ENCODE peak calls at places on chromosomes 4 and X, in seven cellular contexts. A is hippocampal formation, Y is OCI-LY7, D is fibroblast of pulmonary artery, L is NCI-H226, X is AG08395, Q is nucleus accumbens. B is an unnamed sample.

GRCh38 chr4:3368841-3369760 is 72.7 kb upstream of the HGFAC start:
- DNase-seq in A (no peak), X (peak; percentile 7), L (no peak), D (no peak), Y (no peak), Q (no peak), B (no peak)

GRCh38 chrX:23304881-23305280 is 29.8 kb upstream of the PTCHD1 start:
- DNase-seq in D (no peak), X (no peak), Y (no peak), A (no peak), Q (no peak), L (no peak), B (no peak)

GRCh38 chr4:4284827-4285618 is 4.9 kb downstream of the LYAR start:
- DNase-seq in Q (no peak), X (no peak), D (peak; percentile 55), A (no peak), Y (no peak), L (peak; percentile 65), B (no peak)

GRCh38 chrX:26050099-26050498 is 88.0 kb upstream of the MAGEB18 start:
- DNase-seq in L (no peak), X (no peak), A (no peak), Y (no peak), Q (no peak), D (no peak), B (no peak)

GRCh38 chrX:120751683-120752082 is 121.8 kb upstream of the C1GALT1C1 start:
- DNase-seq in L (no peak), Q (no peak), D (no peak), X (no peak), Y (peak; percentile 55), A (no peak), B (no peak)

GRCh38 chr4:115356176-115356575 is 242.8 kb upstream of the NDST4 start:
- DNase-seq in D (no peak), X (no peak), L (peak; percentile 23), Y (no peak), Q (no peak), A (no peak), B (no peak)

GRCh38 chrX:7640392-7640791 is 202.6 kb upstream of the VCX start:
- DNase-seq in X (no peak), Q (no peak), L (no peak), D (no peak), Y (no peak), A (no peak), B (no peak)

GRCh38 chr4:66687393-66687971 is 857.8 kb downstream of the CENPC start:
- DNase-seq in L (no peak), Y (no peak), D (no peak), A (no peak), X (no peak), Q (no peak), B (no peak)